ENCODE peak calls at places on chromosomes 1 and 21, in nine cellular contexts. X, S, G, E, K, Q, U, N and W are unnamed samples. For H3K4me1, the result is how much of the 10 kb centered on the place peaks cover.

GRCh38 chr21:14072761-14073535 is 137.8 kb downstream of the LIPI start:
- DNase-seq in K (no peak), U (no peak), G (no peak), S (no peak), X (no peak), E (no peak), N (peak), Q (peak), W (no peak)

GRCh38 chr1:212287261-212287895 is 2.2 kb downstream of the PPP2R5A start:
- DNase-seq in N (no peak), K (no peak), G (no peak), U (peak), S (no peak), Q (no peak), X (no peak), E (no peak), W (no peak)

GRCh38 chr1:178938959-178939317 is 68.1 kb upstream of the ANGPTL1 start:
- DNase-seq in E (peak), G (peak), K (no peak), X (peak), U (no peak), S (peak), N (no peak), Q (peak), W (peak)

GRCh38 chr1:183281039-183281438 is 95.0 kb downstream of the LAMC2 start:
- DNase-seq in X (no peak), N (no peak), E (no peak), K (no peak), Q (peak), S (peak), G (no peak), U (no peak), W (no peak)

GRCh38 chr1:102174259-102174863 is 177.6 kb upstream of the OLFM3 start:
- DNase-seq in N (peak), S (no peak), Q (no peak), X (no peak), K (no peak), U (peak), E (peak), G (no peak), W (peak)

GRCh38 chr21:41819856-41820281 is 53.0 kb upstream of the RIPK4 start:
- DNase-seq in N (no peak), X (no peak), K (no peak), G (no peak), S (no peak), U (no peak), E (no peak), Q (no peak), W (no peak)

GRCh38 chr1:41427022-41427942 is 57.2 kb downstream of the EDN2 start:
- DNase-seq in X (no peak), S (no peak), Q (peak), N (no peak), G (no peak), K (no peak), U (no peak), E (no peak), W (no peak)

GRCh38 chr1:111515291-111516007 is 12.0 kb upstream of the ADORA3 start:
- DNase-seq in U (no peak), X (no peak), Q (peak), G (peak), N (peak), K (no peak), S (peak), E (no peak), W (peak)

GRCh38 chr1:67586596-67586995 is 98.4 kb upstream of the GADD45A start:
- DNase-seq in K (no peak), X (no peak), E (no peak), S (peak), U (no peak), Q (no peak), G (no peak), N (no peak), W (no peak)

GRCh38 chr1:162904579-162904978 is 43.6 kb upstream of the CCDC190 start:
- DNase-seq in N (no peak), X (no peak), S (no peak), Q (no peak), G (no peak), E (no peak), U (no peak), K (no peak), W (no peak)

GRCh38 chr1:7501259-7501560 is 269.9 kb upstream of the VAMP3 start:
- DNase-seq in S (no peak), G (no peak), K (no peak), Q (no peak), N (no peak), X (no peak), U (no peak), E (no peak), W (no peak)

GRCh38 chr1:55808263-55808662 is 593.1 kb upstream of the USP24 start:
- DNase-seq in X (no peak), Q (no peak), E (no peak), N (no peak), G (no peak), K (no peak), U (no peak), S (no peak), W (no peak)

GRCh38 chr1:166902279-166902678 is 26.2 kb upstream of the TADA1 start:
- DNase-seq in Q (no peak), S (peak), U (no peak), N (no peak), X (no peak), K (no peak), G (no peak), E (no peak), W (no peak)

GRCh38 chr1:109814993-109815786 is 51.5 kb upstream of the EPS8L3 start:
- DNase-seq in E (no peak), S (no peak), U (no peak), K (no peak), Q (no peak), G (no peak), X (no peak), N (peak), W (no peak)

GRCh38 chr21:46472246-46472645 is 13.6 kb downstream of the DIP2A start:
- DNase-seq in Q (no peak), G (no peak), N (no peak), X (no peak), K (no peak), U (no peak), E (no peak), S (peak), W (peak)

GRCh38 chr1:2088434-2088833 is 38.2 kb downstream of the PRKCZ start:
- DNase-seq in G (no peak), K (no peak), S (peak), X (no peak), U (no peak), Q (peak), E (no peak), N (no peak), W (no peak)

DNA sequence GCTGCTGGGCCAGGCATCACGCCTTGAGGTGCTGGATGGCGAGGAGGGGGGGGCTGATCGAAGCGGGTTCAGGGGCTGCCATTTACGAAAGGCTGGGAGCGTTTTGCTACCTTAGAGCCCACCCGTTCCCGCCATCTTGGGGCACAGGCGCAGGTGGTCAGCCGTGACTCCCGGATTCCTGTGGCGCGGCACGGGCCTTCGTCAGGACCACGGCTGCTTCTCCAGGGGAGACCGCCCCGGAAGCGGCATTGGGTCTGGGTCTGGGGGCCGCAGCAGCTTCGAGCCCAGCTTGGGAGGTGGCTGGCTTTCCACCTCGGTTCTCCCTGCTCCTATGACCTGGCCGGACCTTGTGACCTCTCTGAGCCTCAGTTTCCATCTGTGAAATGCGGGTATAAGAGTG is 23.8 kb downstream of the SPSB1 start:
- DNase-seq in Q (peak), S (no peak), N (no peak), E (no peak), K (no peak), U (no peak), G (no peak), X (no peak), W (no peak)
- H3K27ac ChIP-seq in Q (no peak), S (peak), N (no peak), E (peak), K (peak), U (no peak), G (no peak), X (no peak), W (peak)

GRCh38 chr1:35557118-35557610 is at the start of gene KIAA0319L:
- DNase-seq in G (peak), U (peak), K (no peak), X (no peak), S (peak), N (peak), Q (peak), E (peak), W (peak)
- H3K4me1 ChIP-seq in G (half or more), U (under half), K (under half), X (under half), S (under half), N (under half), Q (under half), E (under half), W (under half)

GRCh38 chr1:87051965-87052364 is 137.5 kb downstream of the HS2ST1 start:
- DNase-seq in G (no peak), N (no peak), U (no peak), Q (no peak), S (no peak), K (no peak), E (no peak), X (no peak), W (no peak)

GRCh38 chr1:87052400-87052799 is 138.0 kb downstream of the HS2ST1 start:
- DNase-seq in K (no peak), N (no peak), S (no peak), X (no peak), U (no peak), G (no peak), E (no peak), Q (no peak), W (no peak)

GRCh38 chr1:87056974-87057373 is 142.5 kb downstream of the HS2ST1 start:
- DNase-seq in K (no peak), Q (no peak), X (no peak), G (no peak), S (no peak), E (no peak), N (no peak), U (no peak), W (no peak)

GRCh38 chr1:87048237-87048636 is 133.8 kb downstream of the HS2ST1 start:
- DNase-seq in X (no peak), N (no peak), U (no peak), Q (no peak), S (no peak), E (no peak), K (no peak), G (no peak), W (no peak)

GRCh38 chr1:87052986-87053385 is 138.6 kb downstream of the HS2ST1 start:
- DNase-seq in U (no peak), N (no peak), S (no peak), E (no peak), X (no peak), G (no peak), K (no peak), Q (no peak), W (no peak)
- H3K27ac ChIP-seq in U (no peak), N (no peak), S (no peak), E (no peak), X (no peak), G (no peak), K (no peak), Q (no peak), W (no peak)

GRCh38 chr1:203327684-203328457 is 22.6 kb downstream of the BTG2 start:
- DNase-seq in U (no peak), N (no peak), S (peak), G (peak), Q (peak), E (peak), X (peak), K (peak), W (peak)

GRCh38 chr1:203328714-203329122 is 22.2 kb downstream of the FMOD start:
- DNase-seq in S (no peak), N (no peak), K (no peak), G (no peak), X (no peak), U (peak), Q (peak), E (peak), W (peak)

GRCh38 chr1:203326830-203327683 is 21.7 kb downstream of the BTG2 start:
- DNase-seq in U (peak), E (peak), X (peak), Q (peak), N (peak), K (peak), S (peak), G (peak), W (peak)

GRCh38 chr1:203335503-203335902 is 15.4 kb downstream of the FMOD start:
- DNase-seq in G (no peak), E (no peak), N (no peak), Q (no peak), S (no peak), K (no peak), X (no peak), U (no peak), W (no peak)

GRCh38 chr1:203331224-203331623 is 19.7 kb downstream of the FMOD start:
- DNase-seq in Q (no peak), K (no peak), E (no peak), S (no peak), U (no peak), X (no peak), G (no peak), N (no peak), W (no peak)
- H3K4me1 ChIP-seq in Q (under half), K (under half), E (under half), S (under half), U (under half), X (under half), G (under half), N (under half), W (half or more)

GRCh38 chr1:15945832-15946448 is 30.0 kb downstream of the ZBTB17 start:
- DNase-seq in X (no peak), Q (peak), S (no peak), G (no peak), K (no peak), N (no peak), E (no peak), U (no peak), W (no peak)

GRCh38 chr1:15948091-15948591 is 27.8 kb downstream of the ZBTB17 start:
- DNase-seq in X (no peak), K (no peak), S (no peak), U (no peak), G (no peak), Q (peak), E (no peak), N (no peak), W (no peak)

GRCh38 chr1:15945011-15945831 is 30.7 kb downstream of the ZBTB17 start:
- DNase-seq in X (no peak), N (no peak), E (no peak), G (no peak), Q (peak), K (no peak), S (no peak), U (no peak), W (no peak)

GRCh38 chr1:15947382-15948090 is 28.4 kb downstream of the ZBTB17 start:
- DNase-seq in U (no peak), E (no peak), X (no peak), K (no peak), N (no peak), Q (no peak), S (no peak), G (no peak), W (no peak)

DNA sequence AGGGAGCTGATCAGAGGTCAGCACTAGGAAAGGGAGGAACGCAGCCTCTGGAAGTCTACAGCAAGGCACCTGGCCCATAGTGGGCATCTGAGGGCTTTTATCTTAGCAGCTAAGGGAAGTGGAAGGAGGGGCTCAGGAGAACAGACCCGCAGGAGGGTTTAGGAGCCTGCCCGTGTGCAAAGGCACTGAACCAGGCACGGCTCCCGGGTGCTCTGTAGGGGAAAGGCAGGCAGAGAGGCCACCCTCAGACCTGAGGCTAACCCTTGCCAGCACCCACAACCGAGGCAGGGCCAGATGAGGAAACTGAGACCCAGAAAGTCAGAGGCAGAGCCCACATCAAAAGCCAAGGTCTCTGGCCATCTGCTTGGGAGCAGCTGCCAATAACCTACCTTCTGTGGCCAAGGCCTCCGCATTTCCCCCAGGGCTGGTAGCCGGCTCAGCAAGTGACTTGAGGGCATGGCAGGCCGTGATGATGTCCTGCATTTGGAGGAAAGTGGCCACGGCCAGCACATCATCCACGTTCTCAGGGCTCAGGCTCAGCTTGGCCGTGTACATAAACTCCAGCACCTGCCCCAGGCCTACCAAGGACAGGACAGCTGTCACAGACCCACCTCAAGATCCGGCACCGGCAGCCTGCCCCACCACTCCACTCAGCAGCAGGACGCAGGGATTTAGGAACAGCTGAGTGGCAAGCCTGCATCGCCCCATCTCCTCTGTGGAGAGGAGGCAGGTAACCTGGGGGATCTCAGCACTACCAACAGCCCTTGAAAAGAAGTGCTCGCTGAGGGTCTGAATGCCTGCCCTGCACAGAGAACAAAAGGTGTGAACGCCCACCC is 29.1 kb downstream of the ZBTB17 start:
- DNase-seq in U (no peak), E (no peak), S (no peak), N (no peak), G (no peak), K (no peak), Q (no peak), X (no peak), W (no peak)
- H3K27ac ChIP-seq in U (no peak), E (no peak), S (no peak), N (no peak), G (no peak), K (no peak), Q (no peak), X (no peak), W (peak)

DNA sequence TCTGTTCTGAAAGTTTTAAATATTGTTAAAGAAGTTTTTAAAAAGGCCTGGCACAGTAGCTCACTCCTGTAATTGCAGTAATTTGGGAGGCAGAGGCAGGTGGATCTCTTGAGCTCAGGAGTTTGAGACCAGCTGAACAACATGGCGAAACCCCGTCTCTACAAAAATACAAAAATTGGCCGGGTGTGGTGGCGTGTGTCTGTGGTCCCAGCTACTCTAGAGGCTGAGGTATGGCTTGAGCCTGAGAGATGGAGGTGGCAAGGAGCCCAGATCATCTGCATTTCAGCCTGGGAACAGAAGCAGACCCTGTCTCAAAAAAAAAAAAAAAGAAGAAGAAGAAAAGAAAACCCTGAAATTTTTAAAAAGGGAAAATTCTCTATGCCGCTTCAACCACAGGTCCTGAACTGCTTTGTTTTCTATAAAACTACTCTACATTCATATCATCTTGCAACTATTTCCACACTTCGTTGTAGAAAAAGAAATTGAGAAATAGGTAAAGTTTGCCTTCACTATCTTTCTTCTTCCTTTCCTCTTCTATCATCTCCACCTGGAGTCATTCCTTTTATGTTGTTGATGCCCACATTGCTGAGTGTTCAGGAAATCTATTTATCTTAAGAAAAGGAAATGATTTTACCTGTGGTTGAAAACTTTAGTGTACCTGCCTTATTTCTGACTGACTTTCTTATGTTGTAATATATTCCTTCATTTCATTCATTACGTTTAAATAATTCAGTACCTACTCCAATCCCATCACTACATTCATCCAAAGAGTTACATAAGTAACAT is 1.7 kb downstream of the ATP6V1G3 start:
- DNase-seq in Q (no peak), X (no peak), N (no peak), E (no peak), G (no peak), S (no peak), U (no peak), K (no peak), W (no peak)
- H3K4me1 ChIP-seq in Q (under half), X (half or more), N (under half), E (under half), G (under half), S (under half), U (under half), K (under half), W (under half)

DNA sequence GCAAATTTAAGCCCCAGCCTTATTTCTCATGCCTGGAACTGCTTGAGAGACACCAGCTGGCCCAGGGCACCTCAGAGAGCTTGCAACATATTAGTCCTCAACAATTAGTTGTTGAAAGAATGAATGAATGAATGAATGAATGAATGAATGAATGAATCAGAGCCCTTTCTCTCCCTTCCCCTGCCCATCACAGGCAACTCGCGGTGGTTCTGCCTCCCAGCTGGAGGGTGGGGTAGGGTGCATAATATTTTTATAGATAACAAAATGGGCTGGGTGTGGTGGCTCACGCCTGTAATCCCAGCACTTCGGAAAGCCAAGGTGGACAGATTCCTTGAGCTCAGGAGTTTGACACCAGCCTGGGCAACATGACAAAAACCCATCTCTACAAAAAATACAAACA is 110.1 kb downstream of the CCDC185 start:
- DNase-seq in U (peak), S (no peak), E (no peak), G (no peak), Q (no peak), K (no peak), X (no peak), N (no peak), W (no peak)
- H3K27ac ChIP-seq in U (no peak), S (no peak), E (no peak), G (no peak), Q (no peak), K (no peak), X (no peak), N (no peak), W (no peak)

GRCh38 chr1:157562515-157562914 is 10.2 kb upstream of the FCRL5 start:
- DNase-seq in S (no peak), U (no peak), N (no peak), Q (no peak), E (no peak), X (no peak), K (no peak), G (no peak), W (no peak)
- H3K4me1 ChIP-seq in S (under half), U (under half), N (under half), Q (under half), E (under half), X (under half), K (under half), G (under half), W (under half)

GRCh38 chr1:174160109-174160473 is 771 bp downstream of the RABGAP1L start:
- DNase-seq in X (no peak), Q (peak), N (peak), K (no peak), G (peak), S (peak), U (peak), E (peak), W (peak)
- H3K27ac ChIP-seq in X (peak), Q (peak), N (no peak), K (peak), G (peak), S (no peak), U (peak), E (peak), W (peak)

GRCh38 chr1:200410566-200410878 is 686 bp upstream of the ZNF281 start:
- DNase-seq in G (no peak), Q (no peak), S (no peak), E (peak), X (no peak), K (no peak), N (peak), U (peak), W (peak)

GRCh38 chr1:200409761-200410565 is at the start of gene ZNF281:
- DNase-seq in X (peak), Q (peak), U (peak), S (peak), N (peak), K (peak), G (peak), E (peak), W (peak)

GRCh38 chr1:200406161-200406797 is 3.6 kb downstream of the ZNF281 start:
- DNase-seq in Q (no peak), E (no peak), U (no peak), K (no peak), N (no peak), G (no peak), S (no peak), X (no peak), W (no peak)

GRCh38 chr1:200411406-200412257 is 1.8 kb upstream of the ZNF281 start:
- DNase-seq in G (no peak), Q (no peak), U (no peak), N (peak), S (no peak), E (peak), K (no peak), X (no peak), W (no peak)

GRCh38 chr1:200409203-200409760 is 554 bp downstream of the ZNF281 start:
- DNase-seq in X (no peak), G (peak), N (peak), E (peak), K (peak), S (peak), Q (peak), U (peak), W (peak)
- H3K4me1 ChIP-seq in X (under half), G (half or more), N (under half), E (under half), K (half or more), S (under half), Q (under half), U (under half), W (under half)